ENCODE peak calls at places on chromosomes 12 and 14, in six cellular contexts. One of them, this sample, is unnamed.

GRCh38 chr14:24857277-24857676 is 192.7 kb downstream of the STXBP6 start:
- DNase-seq in KBM-7: no peak
- DNase-seq in nucleus accumbens: no peak
- DNase-seq in Caki2: no peak
- DNase-seq in EH: no peak
- DNase-seq in AML-193: no peak
- DNase-seq in this sample: no peak

GRCh38 chr12:127147724-127148123 is 1119.2 kb upstream of the TMEM132C start:
- DNase-seq in KBM-7: no peak
- DNase-seq in nucleus accumbens: no peak
- DNase-seq in Caki2: no peak
- DNase-seq in EH: no peak
- DNase-seq in AML-193: no peak
- DNase-seq in this sample: no peak

GRCh38 chr14:86543531-86543930 is 1013.6 kb downstream of the FLRT2 start:
- DNase-seq in KBM-7: no peak
- DNase-seq in nucleus accumbens: no peak
- DNase-seq in Caki2: no peak
- DNase-seq in EH: peak; percentile 13
- DNase-seq in AML-193: no peak
- DNase-seq in this sample: no peak

GRCh38 chr12:55619352-55620138 is 17.1 kb upstream of the OR10P1 start:
- DNase-seq in KBM-7: peak; percentile 97
- DNase-seq in nucleus accumbens: no peak
- DNase-seq in Caki2: peak; percentile 83
- DNase-seq in EH: peak; percentile 93
- DNase-seq in AML-193: peak; percentile 85
- DNase-seq in this sample: peak; percentile 63

GRCh38 chr14:92586966-92587365 is 73.4 kb downstream of the RIN3 start:
- DNase-seq in KBM-7: no peak
- DNase-seq in nucleus accumbens: no peak
- DNase-seq in Caki2: no peak
- DNase-seq in EH: no peak
- DNase-seq in AML-193: no peak
- DNase-seq in this sample: no peak

GRCh38 chr12:22287776-22288621 is 46.5 kb downstream of the ST8SIA1 start:
- DNase-seq in KBM-7: peak; percentile 43
- DNase-seq in nucleus accumbens: no peak
- DNase-seq in Caki2: no peak
- DNase-seq in EH: peak; percentile 66
- DNase-seq in AML-193: no peak
- DNase-seq in this sample: no peak

GRCh38 chr14:87409401-87409800 is 583.6 kb downstream of the GALC start:
- DNase-seq in KBM-7: no peak
- DNase-seq in nucleus accumbens: no peak
- DNase-seq in Caki2: peak; percentile 50
- DNase-seq in EH: no peak
- DNase-seq in AML-193: no peak
- DNase-seq in this sample: no peak

GRCh38 chr12:31466768-31467167 is 124.2 kb downstream of the DENND5B start:
- DNase-seq in KBM-7: no peak
- DNase-seq in nucleus accumbens: no peak
- DNase-seq in Caki2: no peak
- DNase-seq in EH: peak; percentile 54
- DNase-seq in AML-193: no peak
- DNase-seq in this sample: no peak

GRCh38 chr14:51293926-51294290 is 53.9 kb downstream of the TMX1 start:
- DNase-seq in KBM-7: no peak
- DNase-seq in nucleus accumbens: no peak
- DNase-seq in Caki2: no peak
- DNase-seq in EH: no peak
- DNase-seq in AML-193: no peak
- DNase-seq in this sample: no peak

GRCh38 chr12:65925626-65926025 is 101.3 kb downstream of the HMGA2 start:
- DNase-seq in KBM-7: peak; percentile 90
- DNase-seq in nucleus accumbens: no peak
- DNase-seq in Caki2: no peak
- DNase-seq in EH: no peak
- DNase-seq in AML-193: peak; percentile 86
- DNase-seq in this sample: no peak

GRCh38 chr14:87000071-87000470 is 992.9 kb downstream of the GALC start:
- DNase-seq in KBM-7: no peak
- DNase-seq in nucleus accumbens: no peak
- DNase-seq in Caki2: no peak
- DNase-seq in EH: no peak
- DNase-seq in AML-193: no peak
- DNase-seq in this sample: no peak

GRCh38 chr14:64760146-64760755 is 56.0 kb downstream of the PLEKHG3 start:
- DNase-seq in KBM-7: peak; percentile 75
- DNase-seq in nucleus accumbens: no peak
- DNase-seq in Caki2: no peak
- DNase-seq in EH: peak; percentile 52
- DNase-seq in AML-193: peak; percentile 13
- DNase-seq in this sample: peak; percentile 39

GRCh38 chr12:99529966-99530365 is 117.6 kb upstream of the GARIN6 start:
- DNase-seq in KBM-7: no peak
- DNase-seq in nucleus accumbens: no peak
- DNase-seq in Caki2: peak; percentile 41
- DNase-seq in EH: peak; percentile 18
- DNase-seq in AML-193: no peak
- DNase-seq in this sample: no peak

GRCh38 chr12:115838952-115839351 is 438.5 kb downstream of the MED13L start:
- DNase-seq in KBM-7: no peak
- DNase-seq in nucleus accumbens: no peak
- DNase-seq in Caki2: no peak
- DNase-seq in EH: no peak
- DNase-seq in AML-193: no peak
- DNase-seq in this sample: no peak

GRCh38 chr14:32277998-32278397 is 51.1 kb upstream of the AKAP6 start:
- DNase-seq in KBM-7: no peak
- DNase-seq in nucleus accumbens: no peak
- DNase-seq in Caki2: no peak
- DNase-seq in EH: no peak
- DNase-seq in AML-193: no peak
- DNase-seq in this sample: no peak

GRCh38 chr12:105036937-105037649 is 47.2 kb downstream of the ALDH1L2 start:
- DNase-seq in KBM-7: no peak
- DNase-seq in nucleus accumbens: no peak
- DNase-seq in Caki2: no peak
- DNase-seq in EH: no peak
- DNase-seq in AML-193: no peak
- DNase-seq in this sample: peak; percentile 67

GRCh38 chr14:95472819-95473251 is 43.6 kb downstream of the SYNE3 start:
- DNase-seq in KBM-7: no peak
- DNase-seq in nucleus accumbens: no peak
- DNase-seq in Caki2: no peak
- DNase-seq in EH: no peak
- DNase-seq in AML-193: no peak
- DNase-seq in this sample: no peak

This sample was measured in CD4-positive, CD25-positive, alpha-beta regulatory T cell.